ENCODE peak calls at places on chromosome 4, in four cellular contexts. Z is GM23248, X is sigmoid colon, I is upper lobe of right lung. Q is an unnamed sample. For H3K36me3, the result is how much of the 10 kb centered on the place peaks cover.

GRCh38 chr4:53601251-53601764 is 10.0 kb upstream of the LNX1 start:
- DNase-seq in I (no peak), X (no peak), Z (peak), Q (peak)

GRCh38 chr4:184485279-184485678 is 10.9 kb upstream of the IRF2 start:
- DNase-seq in X (no peak), I (no peak), Z (no peak), Q (no peak)

GRCh38 chr4:177308125-177308524 is 1.5 kb upstream of the NEIL3 start:
- DNase-seq in I (no peak), X (no peak), Z (peak), Q (no peak)

GRCh38 chr4:113394108-113394729 is 344.8 kb downstream of the ANK2 start:
- DNase-seq in Z (no peak), X (no peak), I (no peak), Q (no peak)

GRCh38 chr4:138611721-138612120 is 369.6 kb upstream of the SLC7A11 start:
- DNase-seq in I (no peak), X (no peak), Z (no peak), Q (no peak)

GRCh38 chr4:24473309-24473721 is 111.0 kb downstream of the DHX15 start:
- DNase-seq in I (no peak), Z (peak), X (peak), Q (peak)

GRCh38 chr4:120683902-120684540 is 238.5 kb downstream of the PRDM5 start:
- DNase-seq in I (no peak), X (no peak), Z (no peak), Q (no peak)

GRCh38 chr4:89708903-89709361 is 128.0 kb downstream of the SNCA start:
- DNase-seq in I (no peak), Z (no peak), X (no peak), Q (no peak)

GRCh38 chr4:149465941-149466340 is 349.7 kb downstream of the IQCM start:
- DNase-seq in X (no peak), I (no peak), Z (peak), Q (no peak)

GRCh38 chr4:135670548-135670947 is 1469.0 kb upstream of the PABPC4L start:
- DNase-seq in Z (no peak), I (no peak), X (no peak), Q (no peak)

GRCh38 chr4:183999435-183999834 is 94.3 kb downstream of the STOX2 start:
- DNase-seq in Z (no peak), X (no peak), I (no peak), Q (no peak)

GRCh38 chr4:105765690-105766407 is 57.3 kb downstream of the GSTCD start:
- DNase-seq in I (no peak), Z (peak), X (no peak), Q (no peak)

GRCh38 chr4:155593793-155594192 is 72.9 kb upstream of the GUCY1A1 start:
- DNase-seq in X (no peak), Z (no peak), I (no peak), Q (no peak)

GRCh38 chr4:173181769-173182374 is 13.3 kb downstream of the GALNT7 start:
- DNase-seq in Z (peak), I (no peak), X (no peak), Q (no peak)

GRCh38 chr4:47597696-47598095 is 112.6 kb downstream of the ATP10D start:
- DNase-seq in I (no peak), X (no peak), Z (no peak), Q (no peak)

GRCh38 chr4:169619518-169619957 is 840 bp upstream of the CLCN3 start:
- DNase-seq in Z (peak), I (no peak), X (no peak), Q (peak)

GRCh38 chr4:153645183-153645582 is 38.9 kb upstream of the TLR2 start:
- DNase-seq in Z (no peak), I (no peak), X (no peak), Q (peak)

GRCh38 chr4:108224628-108225053 is 55.9 kb upstream of the LEF1 start:
- DNase-seq in Z (peak), X (no peak), I (no peak), Q (no peak)

GRCh38 chr4:108397850-108398249 is 222.5 kb upstream of the RPL34 start:
- DNase-seq in Z (no peak), I (no peak), X (no peak), Q (no peak)

GRCh38 chr4:185931986-185932385 is 120.0 kb upstream of the SORBS2 start:
- DNase-seq in I (no peak), X (no peak), Z (no peak), Q (no peak)
- H3K27ac ChIP-seq in I (no peak), X (peak), Z (no peak), Q (no peak)

GRCh38 chr4:99078336-99078735 is 10.3 kb downstream of the ADH5 start:
- DNase-seq in X (no peak), Z (no peak), I (no peak), Q (no peak)

GRCh38 chr4:99074816-99075215 is 13.8 kb downstream of the ADH5 start:
- DNase-seq in X (no peak), Z (no peak), I (peak), Q (no peak)

GRCh38 chr4:99078931-99079624 is 9.5 kb downstream of the ADH5 start:
- DNase-seq in X (no peak), Z (no peak), I (no peak), Q (no peak)

GRCh38 chr4:99076292-99076976 is 12.2 kb downstream of the ADH5 start:
- DNase-seq in Z (no peak), X (no peak), I (no peak), Q (no peak)

DNA sequence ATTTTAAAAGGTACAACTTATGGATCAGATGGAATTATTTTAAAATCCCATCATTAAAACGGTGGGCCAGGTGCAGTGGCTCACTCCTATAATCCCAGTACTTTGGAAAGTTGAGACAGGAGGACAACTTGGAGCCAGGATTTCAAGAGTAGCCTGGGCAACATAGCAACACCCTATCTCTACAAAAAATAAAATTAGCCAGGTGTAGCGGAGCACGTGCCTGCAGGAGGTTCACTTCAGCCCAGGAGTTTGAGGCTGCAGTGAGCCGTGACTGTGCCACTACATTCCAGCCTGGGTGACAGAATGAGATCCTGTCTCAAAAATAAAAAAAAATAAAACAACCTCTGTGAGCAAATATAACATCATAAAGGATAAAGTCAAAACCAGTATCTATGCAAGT is 11.4 kb downstream of the ADH5 start:
- DNase-seq in Z (no peak), I (no peak), X (no peak), Q (no peak)
- H3K36me3 ChIP-seq in Z (half or more), I (half or more), X (under half), Q (half or more)

GRCh38 chr4:167031534-167032156 is 202.6 kb downstream of the SPOCK3 start:
- DNase-seq in X (no peak), I (no peak), Z (no peak), Q (no peak)
- H3K27ac ChIP-seq in X (no peak), I (no peak), Z (no peak), Q (no peak)

DNA sequence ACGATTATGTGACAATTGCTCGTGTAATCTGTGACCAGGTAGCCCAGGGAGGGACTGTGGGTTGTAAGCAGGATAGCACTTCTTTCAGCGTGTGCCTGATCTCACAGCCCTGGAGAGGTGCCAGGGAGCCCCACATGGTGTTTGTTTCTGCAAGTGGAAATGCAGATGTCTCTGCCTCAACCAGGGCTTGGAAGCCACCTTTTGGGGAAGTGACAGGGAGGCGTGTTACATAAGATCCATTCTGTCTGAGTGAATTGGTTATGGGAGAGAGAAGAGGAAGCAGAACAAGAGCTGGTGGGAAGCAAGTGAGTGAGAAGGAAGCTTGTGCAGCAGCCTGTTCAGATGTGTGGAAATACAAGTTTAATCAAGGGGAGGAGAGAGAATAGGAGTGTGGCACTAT is 104.5 kb upstream of the GATB start:
- DNase-seq in Z (peak), I (peak), X (peak), Q (no peak)
- H3K36me3 ChIP-seq in Z (under half), I (under half), X (under half), Q (under half)

DNA sequence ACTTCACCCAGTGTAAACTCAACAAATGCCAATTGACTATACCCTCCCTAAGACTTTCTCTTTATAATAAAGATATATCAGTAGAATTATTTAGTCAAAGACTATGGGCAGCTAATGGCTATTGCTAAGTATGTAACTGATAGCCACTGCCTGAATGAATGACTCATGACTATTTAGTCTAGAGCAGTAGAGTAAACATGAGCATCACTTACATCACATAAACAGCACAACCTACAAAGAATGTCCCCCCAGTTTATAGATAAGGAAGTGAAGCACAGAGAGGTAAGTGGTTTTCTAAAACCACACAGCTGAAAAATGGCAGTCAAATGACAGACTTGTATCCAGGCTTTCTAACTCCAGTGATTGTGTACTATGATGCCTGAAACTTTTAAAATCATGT is 507.0 kb downstream of the PPARGC1A start:
- DNase-seq in I (no peak), Z (no peak), X (no peak), Q (no peak)
- H3K27ac ChIP-seq in I (no peak), Z (no peak), X (no peak), Q (no peak)

DNA sequence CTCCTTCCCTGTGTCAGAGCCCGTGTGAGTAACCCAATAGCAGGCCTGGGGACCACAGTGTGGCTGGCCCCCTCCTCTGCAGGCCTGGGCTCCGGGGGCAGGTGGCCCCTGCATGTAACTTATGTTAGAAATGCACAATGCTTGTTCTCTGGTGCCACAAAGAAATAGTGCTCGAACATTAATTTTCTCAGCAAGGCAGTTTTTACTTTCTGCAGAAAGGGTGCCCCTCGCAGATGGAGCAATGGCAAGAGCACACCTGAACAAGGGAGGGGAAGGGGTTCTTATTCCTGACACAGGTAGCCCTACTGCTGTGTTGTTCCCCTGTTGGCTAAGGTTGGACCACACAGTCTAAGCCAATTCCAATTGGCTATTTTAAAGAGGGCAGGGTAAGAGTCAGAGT is 17.1 kb downstream of the TACC3 start:
- DNase-seq in I (no peak), X (no peak), Z (no peak), Q (no peak)
- H3K36me3 ChIP-seq in I (under half), X (under half), Z (under half), Q (half or more)

GRCh38 chr4:144688035-144688569 is 42.1 kb downstream of the HHIP start:
- DNase-seq in I (no peak), X (no peak), Z (no peak), Q (no peak)

GRCh38 chr4:144683516-144683915 is 37.6 kb downstream of the HHIP start:
- DNase-seq in I (no peak), X (no peak), Z (no peak), Q (no peak)

GRCh38 chr4:144689125-144689524 is 43.2 kb downstream of the HHIP start:
- DNase-seq in Z (no peak), I (no peak), X (no peak), Q (no peak)

GRCh38 chr4:144687466-144687865 is 41.5 kb downstream of the HHIP start:
- DNase-seq in X (no peak), Z (no peak), I (no peak), Q (no peak)

GRCh38 chr4:144685916-144686315 is 40.0 kb downstream of the HHIP start:
- DNase-seq in X (no peak), Z (no peak), I (no peak), Q (no peak)
- H3K27ac ChIP-seq in X (no peak), Z (no peak), I (no peak), Q (no peak)